ENCODE peak calls at places on chromosomes 4 and X, in nine cellular contexts. I is fibroblast of lung, F is GM12865, B is HCT116, S is cardiac muscle cell, L is breast epithelium, V is neural progenitor cell, P is OCI-LY7, M is RWPE2. K is an unnamed sample.

GRCh38 chrX:68710870-68711576 is 63.6 kb downstream of the STARD8 start:
- DNase-seq in I (peak), F (peak), B (peak), S (peak), L (no peak), V (peak), P (peak), M (no peak), K (peak)

GRCh38 chr4:159540501-159540900 is 437.6 kb downstream of the RAPGEF2 start:
- DNase-seq in I (no peak), F (no peak), B (no peak), S (no peak), L (no peak), V (peak), P (no peak), M (no peak), K (no peak)

GRCh38 chr4:20687894-20688293 is 12.4 kb upstream of the PACRGL start:
- DNase-seq in I (peak), F (no peak), B (no peak), S (no peak), L (no peak), V (no peak), P (no peak), M (no peak), K (no peak)

GRCh38 chr4:168325591-168325990 is 7.0 kb upstream of the DDX60 start:
- DNase-seq in I (no peak), F (no peak), B (no peak), S (no peak), L (no peak), V (no peak), P (no peak), M (no peak), K (no peak)

GRCh38 chrX:94288972-94289371 is 615.0 kb downstream of the FAM133A start:
- DNase-seq in I (no peak), F (no peak), B (no peak), S (no peak), L (no peak), V (no peak), P (no peak), M (no peak), K (no peak)

GRCh38 chrX:130144509-130144908 is 21.1 kb downstream of the AIFM1 start:
- DNase-seq in I (peak), F (no peak), B (no peak), S (no peak), L (no peak), V (no peak), P (no peak), M (no peak), K (no peak)

GRCh38 chr4:122665148-122665547 is 44.3 kb upstream of the IL21 start:
- DNase-seq in I (peak), F (no peak), B (no peak), S (no peak), L (no peak), V (no peak), P (no peak), M (no peak), K (no peak)

GRCh38 chrX:147763131-147763530 is 148.6 kb upstream of the FMR1 start:
- DNase-seq in I (no peak), F (no peak), B (no peak), S (no peak), L (no peak), V (no peak), P (no peak), M (no peak), K (no peak)

GRCh38 chr4:183362916-183363542 is 40.8 kb upstream of the CLDN24 start:
- DNase-seq in I (no peak), F (no peak), B (peak), S (no peak), L (no peak), V (peak), P (no peak), M (no peak), K (no peak)

GRCh38 chr4:92305148-92305877 is 1.5 kb downstream of the GRID2 start:
- DNase-seq in I (peak), F (peak), B (peak), S (peak), L (no peak), V (peak), P (no peak), M (peak), K (peak)

GRCh38 chr4:141563721-141564120 is 72.7 kb upstream of the IL15 start:
- DNase-seq in I (no peak), F (no peak), B (no peak), S (no peak), L (no peak), V (no peak), P (no peak), M (no peak), K (no peak)

GRCh38 chr4:7837597-7838135 is 102.0 kb downstream of the AFAP1 start:
- DNase-seq in I (no peak), F (no peak), B (no peak), S (no peak), L (no peak), V (no peak), P (no peak), M (no peak), K (no peak)

GRCh38 chrX:74514384-74514783 is 93.1 kb downstream of the SLC16A2 start:
- DNase-seq in I (no peak), F (no peak), B (no peak), S (peak), L (no peak), V (no peak), P (no peak), M (no peak), K (no peak)

GRCh38 chr4:61520176-61520575 is 320.1 kb downstream of the ADGRL3 start:
- DNase-seq in I (peak), F (no peak), B (no peak), S (no peak), L (no peak), V (no peak), P (no peak), M (no peak), K (no peak)

GRCh38 chr4:89836031-89836777 is 757 bp downstream of the SNCA start:
- DNase-seq in I (no peak), F (no peak), B (no peak), S (peak), L (no peak), V (peak), P (no peak), M (no peak), K (no peak)

GRCh38 chr4:2333916-2334644 is 72.2 kb upstream of the MXD4 start:
- DNase-seq in I (no peak), F (no peak), B (no peak), S (no peak), L (peak), V (no peak), P (no peak), M (no peak), K (peak)

GRCh38 chr4:1239141-1239948 is 9.6 kb downstream of the CTBP1 start:
- DNase-seq in I (no peak), F (no peak), B (no peak), S (no peak), L (no peak), V (no peak), P (no peak), M (peak), K (peak)

GRCh38 chr4:118942465-118942864 is 53.8 kb downstream of the SYNPO2 start:
- DNase-seq in I (no peak), F (no peak), B (no peak), S (no peak), L (no peak), V (no peak), P (no peak), M (no peak), K (no peak)

GRCh38 chrX:111200327-111200726 is 70.0 kb downstream of the CAPN6 start:
- DNase-seq in I (no peak), F (no peak), B (no peak), S (no peak), L (no peak), V (peak), P (no peak), M (no peak), K (no peak)

GRCh38 chrX:72247206-72247944 is 8.5 kb upstream of the ERCC6L start:
- DNase-seq in I (peak), F (no peak), B (no peak), S (peak), L (no peak), V (no peak), P (no peak), M (no peak), K (no peak)

GRCh38 chrX:101550825-101551767 is 749 bp downstream of the ARMCX1 start:
- DNase-seq in I (peak), F (no peak), B (no peak), S (peak), L (no peak), V (peak), P (no peak), M (no peak), K (peak)

GRCh38 chr4:155249036-155249566 is 40.7 kb downstream of the NPY2R start:
- DNase-seq in I (no peak), F (no peak), B (no peak), S (no peak), L (no peak), V (peak), P (no peak), M (no peak), K (no peak)

GRCh38 chr4:18937746-18938145 is 916.2 kb upstream of the LCORL start:
- DNase-seq in I (no peak), F (no peak), B (no peak), S (no peak), L (no peak), V (no peak), P (no peak), M (no peak), K (no peak)

GRCh38 chr4:102328045-102328444 is 17.2 kb downstream of the SLC39A8 start:
- DNase-seq in I (no peak), F (no peak), B (no peak), S (no peak), L (no peak), V (no peak), P (no peak), M (no peak), K (no peak)

GRCh38 chr4:128780688-128781087 is 28.8 kb upstream of the JADE1 start:
- DNase-seq in I (no peak), F (no peak), B (no peak), S (no peak), L (no peak), V (no peak), P (no peak), M (no peak), K (no peak)

GRCh38 chrX:69016220-69016941 is 148.9 kb downstream of the PJA1 start:
- DNase-seq in I (no peak), F (no peak), B (no peak), S (no peak), L (no peak), V (no peak), P (no peak), M (no peak), K (peak)

GRCh38 chrX:123153846-123154335 is 30.2 kb upstream of the GRIA3 start:
- DNase-seq in I (no peak), F (no peak), B (no peak), S (no peak), L (no peak), V (no peak), P (no peak), M (no peak), K (no peak)

GRCh38 chr4:51830146-51830545 is 12.8 kb upstream of the DCUN1D4 start:
- DNase-seq in I (no peak), F (no peak), B (no peak), S (no peak), L (no peak), V (no peak), P (no peak), M (no peak), K (no peak)

GRCh38 chr4:6050551-6050950 is 32.3 kb upstream of the C4orf50 start:
- DNase-seq in I (no peak), F (no peak), B (no peak), S (no peak), L (no peak), V (no peak), P (no peak), M (no peak), K (no peak)

GRCh38 chrX:9953396-9953795 is 13.8 kb upstream of the CLDN34 start:
- DNase-seq in I (no peak), F (no peak), B (no peak), S (no peak), L (no peak), V (no peak), P (peak), M (no peak), K (no peak)

GRCh38 chrX:106931831-106932491 is 11.8 kb downstream of the CLDN2 start:
- DNase-seq in I (no peak), F (no peak), B (no peak), S (peak), L (no peak), V (no peak), P (no peak), M (no peak), K (no peak)

GRCh38 chrX:110214684-110215083 is 103.2 kb downstream of the AMMECR1 start:
- DNase-seq in I (no peak), F (no peak), B (no peak), S (no peak), L (no peak), V (no peak), P (no peak), M (no peak), K (no peak)

GRCh38 chr4:141009931-141010330 is 123.3 kb downstream of the RNF150 start:
- DNase-seq in I (no peak), F (no peak), B (no peak), S (no peak), L (no peak), V (no peak), P (no peak), M (no peak), K (no peak)

GRCh38 chr4:124936427-124936826 is 223.9 kb upstream of the ANKRD50 start:
- DNase-seq in I (peak), F (no peak), B (no peak), S (peak), L (no peak), V (no peak), P (no peak), M (no peak), K (no peak)

GRCh38 chr4:98430708-98431403 is 169.7 kb downstream of the RAP1GDS1 start:
- DNase-seq in I (peak), F (no peak), B (peak), S (no peak), L (no peak), V (no peak), P (no peak), M (no peak), K (no peak)

GRCh38 chrX:101482296-101482695 is 3.0 kb upstream of the ARMCX4 start:
- DNase-seq in I (peak), F (no peak), B (no peak), S (no peak), L (no peak), V (no peak), P (no peak), M (no peak), K (no peak)

GRCh38 chrX:148070504-148070877 is 89.4 kb downstream of the FMR1NB start:
- DNase-seq in I (no peak), F (no peak), B (no peak), S (no peak), L (no peak), V (no peak), P (peak), M (no peak), K (no peak)

GRCh38 chr4:101914761-101915160 is 124.2 kb downstream of the BANK1 start:
- DNase-seq in I (no peak), F (no peak), B (no peak), S (no peak), L (no peak), V (no peak), P (no peak), M (no peak), K (no peak)

GRCh38 chrX:28659269-28659668 is 72.0 kb downstream of the IL1RAPL1 start:
- DNase-seq in I (no peak), F (peak), B (no peak), S (no peak), L (no peak), V (no peak), P (peak), M (no peak), K (no peak)

GRCh38 chrX:123201720-123202119 is 17.6 kb downstream of the GRIA3 start:
- DNase-seq in I (no peak), F (no peak), B (no peak), S (no peak), L (no peak), V (no peak), P (no peak), M (no peak), K (no peak)

GRCh38 chrX:6226646-6227444 is 1.8 kb downstream of the NLGN4X start:
- DNase-seq in I (no peak), F (no peak), B (no peak), S (peak), L (no peak), V (peak), P (no peak), M (no peak), K (peak)

GRCh38 chrX:6226053-6226645 is 2.5 kb downstream of the NLGN4X start:
- DNase-seq in I (no peak), F (no peak), B (no peak), S (peak), L (no peak), V (peak), P (no peak), M (no peak), K (peak)

GRCh38 chrX:6223516-6223915 is 5.2 kb downstream of the NLGN4X start:
- DNase-seq in I (no peak), F (no peak), B (no peak), S (no peak), L (no peak), V (no peak), P (no peak), M (no peak), K (no peak)

GRCh38 chrX:6227445-6227820 is 1.2 kb downstream of the NLGN4X start:
- DNase-seq in I (no peak), F (no peak), B (no peak), S (peak), L (no peak), V (peak), P (no peak), M (no peak), K (no peak)

GRCh38 chrX:6225307-6226052 is 3.2 kb downstream of the NLGN4X start:
- DNase-seq in I (no peak), F (no peak), B (no peak), S (peak), L (no peak), V (peak), P (no peak), M (no peak), K (no peak)
- H3K4me3 ChIP-seq in I (no peak), F (no peak), B (no peak), S (peak), L (peak), V (peak), P (no peak), M (peak), K (no peak)

DNA sequence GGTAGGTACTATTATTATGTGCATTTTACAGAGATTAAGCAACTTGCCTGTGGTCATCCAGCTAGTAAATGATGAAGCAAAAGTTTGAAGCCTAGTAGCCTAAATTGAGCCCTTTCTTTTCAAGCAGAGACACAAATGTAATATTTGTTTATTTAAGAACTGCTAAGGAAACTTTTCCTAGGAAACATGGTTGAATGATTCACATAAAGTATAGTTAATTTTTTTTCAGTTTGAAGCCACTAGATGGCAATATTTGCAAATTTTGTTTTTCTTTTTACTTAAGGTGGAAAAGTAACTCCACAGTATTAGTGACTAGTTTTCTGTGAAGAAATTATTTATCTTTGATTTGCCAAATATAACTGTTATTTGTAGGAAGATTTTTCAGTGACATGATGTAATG is 52.8 kb upstream of the ANKRD17 start:
- DNase-seq in I (peak), F (peak), B (peak), S (peak), L (no peak), V (no peak), P (peak), M (no peak), K (no peak)
- TF ChIP-seq CTCF in I (peak), F (peak), B (peak), S (peak), L (no peak), V (peak), P (peak), M (peak), K (peak)

GRCh38 chr4:156941940-156942548 is 29.6 kb downstream of the PDGFC start:
- DNase-seq in I (peak), F (no peak), B (no peak), S (peak), L (no peak), V (peak), P (no peak), M (peak), K (no peak)
- H3K4me3 ChIP-seq in I (peak), F (no peak), B (no peak), S (no peak), L (no peak), V (no peak), P (no peak), M (no peak), K (peak)

GRCh38 chr4:74531952-74532794 is 87.2 kb downstream of the AREG start:
- DNase-seq in I (peak), F (peak), B (peak), S (peak), L (no peak), V (peak), P (peak), M (no peak), K (no peak)
- TF ChIP-seq CTCF in I (peak), F (peak), B (peak), S (peak), L (no peak), V (peak), P (peak), M (peak), K (peak)

GRCh38 chrX:119606508-119607389 is 525 bp upstream of the NKRF start:
- DNase-seq in I (peak), F (peak), B (peak), S (no peak), L (no peak), V (no peak), P (no peak), M (no peak), K (no peak)
- H3K4me3 ChIP-seq in I (peak), F (peak), B (peak), S (peak), L (peak), V (peak), P (peak), M (peak), K (peak)

GRCh38 chr4:3801931-3802550 is 35.9 kb downstream of the ADRA2C start:
- DNase-seq in I (no peak), F (no peak), B (no peak), S (no peak), L (no peak), V (no peak), P (no peak), M (no peak), K (peak)

GRCh38 chr4:3797831-3798500 is 31.8 kb downstream of the ADRA2C start:
- DNase-seq in I (no peak), F (no peak), B (no peak), S (no peak), L (no peak), V (no peak), P (no peak), M (no peak), K (peak)

GRCh38 chr4:3799496-3799895 is 33.3 kb downstream of the ADRA2C start:
- DNase-seq in I (no peak), F (no peak), B (no peak), S (no peak), L (no peak), V (no peak), P (no peak), M (no peak), K (peak)

GRCh38 chr4:3801521-3801920 is 35.3 kb downstream of the ADRA2C start:
- DNase-seq in I (no peak), F (no peak), B (no peak), S (no peak), L (no peak), V (no peak), P (no peak), M (no peak), K (peak)

GRCh38 chr4:3800351-3800750 is 34.2 kb downstream of the ADRA2C start:
- DNase-seq in I (no peak), F (no peak), B (no peak), S (no peak), L (no peak), V (no peak), P (no peak), M (no peak), K (peak)
- TF ChIP-seq CTCF in I (no peak), F (no peak), B (no peak), S (no peak), L (no peak), V (no peak), P (no peak), M (no peak), K (no peak)

DNA sequence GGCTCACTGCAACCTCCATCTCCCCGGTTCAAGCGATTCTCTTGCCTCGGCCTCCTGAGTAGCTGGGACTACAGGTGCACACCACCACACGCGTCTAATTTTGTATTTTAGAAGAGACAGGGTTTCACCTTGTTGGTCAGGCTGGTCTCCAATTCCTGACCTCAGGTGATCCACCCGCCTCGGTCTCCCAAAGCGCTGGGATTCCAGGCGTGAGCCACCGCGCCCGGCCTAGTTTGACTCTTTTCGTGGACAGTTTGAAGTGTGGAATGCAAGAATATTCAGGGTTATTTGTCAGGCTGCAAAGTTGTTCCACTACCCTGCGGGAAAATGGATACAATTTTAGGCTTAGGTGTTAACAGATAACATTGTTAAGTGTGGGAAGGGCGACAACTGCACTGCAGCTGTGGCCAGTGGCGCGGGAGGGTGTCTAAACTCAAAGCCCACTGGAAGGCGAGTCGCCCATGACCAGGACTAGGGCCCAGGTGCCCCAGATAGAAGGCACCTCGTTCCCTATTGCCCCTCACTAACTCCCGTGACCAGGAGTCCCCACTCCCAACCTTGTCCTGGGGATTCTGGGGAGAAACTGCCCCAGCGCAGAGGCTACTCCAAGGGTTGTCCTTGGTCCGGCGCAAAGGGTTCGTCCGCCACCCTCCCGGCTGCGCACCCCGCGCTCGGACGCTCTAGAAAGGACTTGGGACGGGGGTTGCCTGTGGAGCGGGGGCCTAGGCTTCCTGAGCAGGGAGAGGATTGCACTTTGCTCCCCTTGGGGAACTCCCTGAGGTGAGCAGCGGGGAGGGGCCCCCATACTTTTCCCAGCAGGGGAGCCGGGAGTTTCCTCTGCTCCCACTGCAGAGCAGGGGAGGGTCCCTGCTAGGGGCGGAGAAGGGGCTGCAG is 1.1 kb upstream of the CD99 start:
- DNase-seq in I (no peak), F (no peak), B (no peak), S (no peak), L (no peak), V (peak), P (no peak), M (no peak), K (no peak)
- H3K4me3 ChIP-seq in I (no peak), F (peak), B (no peak), S (peak), L (peak), V (peak), P (peak), M (no peak), K (no peak)